ENCODE peak calls at places on chromosomes 11 and 22, in ten cellular contexts. B is iPS DF 6.9, N is NB4, H is right lobe of liver, K is astrocyte of the cerebellum, S is stomach, Z is skeletal muscle cell, I is PC-3, P is dorsolateral prefrontal cortex, U is colonic mucosa. O is an unnamed sample.
A peak's percentile ranks its signal among the peaks of the same experiment; 100 is the strongest.

GRCh38 chr11:2365571-2366210 is 11.4 kb upstream of the CD81 start:
- DNase-seq in B (no peak), N (no peak), H (no peak), K (no peak), S (no peak), Z (no peak), I (no peak), P (no peak), U (no peak), O (no peak)

GRCh38 chr22:37566329-37566837 is 6.1 kb downstream of the CDC42EP1 start:
- DNase-seq in B (no peak), N (no peak), H (no peak), K (no peak), S (no peak), Z (no peak), I (no peak), P (no peak), U (no peak), O (no peak)

GRCh38 chr11:43399983-43400630 is 41.4 kb downstream of the TTC17 start:
- DNase-seq in B (no peak), N (no peak), H (no peak), K (no peak), S (no peak), Z (no peak), I (no peak), P (no peak), U (no peak), O (no peak)

GRCh38 chr11:19419813-19420212 is 179.1 kb upstream of the E2F8 start:
- DNase-seq in B (no peak), N (no peak), H (no peak), K (no peak), S (no peak), Z (peak; percentile 82), I (peak; percentile 51), P (no peak), U (no peak), O (no peak)

GRCh38 chr11:84390441-84391078 is 1104.4 kb upstream of the CCDC90B start:
- DNase-seq in B (peak; percentile 35), N (no peak), H (no peak), K (no peak), S (no peak), Z (no peak), I (peak; percentile 70), P (no peak), U (no peak), O (peak; percentile 12)

GRCh38 chr22:27347951-27348350 is 453.6 kb downstream of the MN1 start:
- DNase-seq in B (no peak), N (no peak), H (no peak), K (peak; percentile 22), S (no peak), Z (no peak), I (no peak), P (no peak), U (no peak), O (no peak)

GRCh38 chr11:114317738-114318137 is 21.5 kb downstream of the NNMT start:
- DNase-seq in B (peak; percentile 61), N (peak; percentile 45), H (no peak), K (no peak), S (no peak), Z (no peak), I (peak; percentile 70), P (peak; percentile 16), U (peak; percentile 40), O (peak; percentile 18)

GRCh38 chr22:24953294-24954113 is 988 bp downstream of the KIAA1671 start:
- DNase-seq in B (no peak), N (no peak), H (peak; percentile 51), K (no peak), S (peak; percentile 64), Z (no peak), I (no peak), P (peak; percentile 27), U (peak; percentile 69), O (peak; percentile 31)

GRCh38 chr11:17300372-17300771 is 23.8 kb downstream of the NUCB2 start:
- DNase-seq in B (no peak), N (no peak), H (no peak), K (no peak), S (no peak), Z (no peak), I (no peak), P (no peak), U (no peak), O (no peak)

GRCh38 chr11:17294033-17294432 is 17.5 kb downstream of the NUCB2 start:
- DNase-seq in B (no peak), N (no peak), H (no peak), K (no peak), S (no peak), Z (no peak), I (no peak), P (no peak), U (no peak), O (no peak)

GRCh38 chr11:17293308-17293707 is 16.8 kb downstream of the NUCB2 start:
- DNase-seq in B (no peak), N (peak; percentile 33), H (no peak), K (no peak), S (no peak), Z (no peak), I (no peak), P (no peak), U (no peak), O (no peak)

GRCh38 chr11:17298302-17298701 is 21.8 kb downstream of the NUCB2 start:
- DNase-seq in B (no peak), N (no peak), H (no peak), K (no peak), S (no peak), Z (no peak), I (no peak), P (no peak), U (no peak), O (no peak)

GRCh38 chr11:17296852-17297559 is 20.5 kb downstream of the NUCB2 start:
- DNase-seq in B (no peak), N (no peak), H (no peak), K (no peak), S (no peak), Z (no peak), I (no peak), P (no peak), U (no peak), O (no peak)
- H3K4me3 ChIP-seq in B (no peak overlapping the region), N (no peak overlapping the region), H (no peak overlapping the region), K (no peak overlapping the region), S (no peak overlapping the region), Z (no peak overlapping the region), I (no peak overlapping the region), P (no peak overlapping the region), U (no peak overlapping the region), O (no peak overlapping the region)

GRCh38 chr11:67429722-67430121 is 1.4 kb downstream of the RPS6KB2 start:
- DNase-seq in B (no peak), N (no peak), H (no peak), K (no peak), S (no peak), Z (no peak), I (no peak), P (no peak), U (no peak), O (no peak)
- H3K4me3 ChIP-seq in B (no peak overlapping the region), N (peak overlapping the region; percentile 81), H (no peak overlapping the region), K (no peak overlapping the region), S (peak overlapping the region; percentile 86), Z (no peak overlapping the region), I (peak overlapping the region; percentile 96), P (peak overlapping the region; percentile 96), U (peak overlapping the region; percentile 89), O (no peak overlapping the region)

GRCh38 chr11:3782963-3783362 is 14.4 kb downstream of the NUP98 start:
- DNase-seq in B (no peak), N (no peak), H (no peak), K (no peak), S (no peak), Z (no peak), I (no peak), P (no peak), U (no peak), O (no peak)

GRCh38 chr11:3781423-3781822 is 15.9 kb downstream of the NUP98 start:
- DNase-seq in B (no peak), N (peak; percentile 65), H (no peak), K (no peak), S (no peak), Z (no peak), I (peak; percentile 50), P (no peak), U (no peak), O (no peak)

DNA sequence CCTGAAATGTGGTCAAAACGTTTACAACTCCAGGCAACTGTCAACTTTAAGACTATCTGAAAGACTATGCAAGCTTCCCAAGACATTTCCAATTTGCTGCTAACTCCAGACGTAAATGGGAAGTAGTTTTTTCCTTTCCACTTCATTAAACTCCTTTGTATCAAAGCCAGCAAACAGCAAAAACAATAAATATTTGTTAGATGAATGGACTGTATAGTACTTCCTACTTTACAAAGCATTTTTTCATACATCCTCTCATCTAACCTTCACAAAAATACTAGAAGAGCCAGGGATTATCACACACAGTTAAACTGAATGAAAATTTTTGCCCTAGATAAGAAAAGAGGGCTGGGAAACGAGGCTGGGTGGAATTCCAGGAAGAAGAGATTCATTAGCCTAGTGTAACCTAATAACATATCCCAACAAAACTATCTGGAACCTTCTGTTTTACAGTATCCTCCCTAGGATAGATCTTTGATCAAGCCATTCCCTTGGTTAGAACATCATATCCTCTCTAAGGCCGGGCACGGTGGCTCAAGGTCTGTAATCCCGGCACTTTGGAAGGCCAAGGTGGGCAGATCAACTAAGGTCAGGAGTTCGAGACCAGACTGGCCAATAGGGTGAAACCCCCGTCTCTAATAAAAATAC is 10.4 kb downstream of the NUP98 start:
- DNase-seq in B (no peak), N (no peak), H (no peak), K (peak; percentile 26), S (no peak), Z (no peak), I (peak; percentile 26), P (no peak), U (no peak), O (no peak)
- H3K4me3 ChIP-seq in B (no peak overlapping the region), N (no peak overlapping the region), H (no peak overlapping the region), K (no peak overlapping the region), S (no peak overlapping the region), Z (no peak overlapping the region), I (no peak overlapping the region), P (no peak overlapping the region), U (no peak overlapping the region), O (no peak overlapping the region)

GRCh38 chr11:14974723-14975587 is 2.8 kb upstream of the CALCA start:
- DNase-seq in B (no peak), N (peak; percentile 62), H (peak; percentile 54), K (no peak), S (peak; percentile 49), Z (no peak), I (peak; percentile 47), P (no peak), U (peak; percentile 55), O (peak; percentile 39)

GRCh38 chr11:14971865-14972580 is at the start of gene CALCA:
- DNase-seq in B (no peak), N (no peak), H (peak; percentile 34), K (no peak), S (no peak), Z (no peak), I (no peak), P (peak; percentile 5), U (no peak), O (peak; percentile 58)

GRCh38 chr11:14972581-14973490 is 685 bp upstream of the CALCA start:
- DNase-seq in B (no peak), N (no peak), H (no peak), K (no peak), S (no peak), Z (no peak), I (no peak), P (no peak), U (no peak), O (no peak)

GRCh38 chr11:14974021-14974698 is 2.0 kb upstream of the CALCA start:
- DNase-seq in B (no peak), N (no peak), H (no peak), K (no peak), S (no peak), Z (no peak), I (no peak), P (no peak), U (no peak), O (no peak)

DNA sequence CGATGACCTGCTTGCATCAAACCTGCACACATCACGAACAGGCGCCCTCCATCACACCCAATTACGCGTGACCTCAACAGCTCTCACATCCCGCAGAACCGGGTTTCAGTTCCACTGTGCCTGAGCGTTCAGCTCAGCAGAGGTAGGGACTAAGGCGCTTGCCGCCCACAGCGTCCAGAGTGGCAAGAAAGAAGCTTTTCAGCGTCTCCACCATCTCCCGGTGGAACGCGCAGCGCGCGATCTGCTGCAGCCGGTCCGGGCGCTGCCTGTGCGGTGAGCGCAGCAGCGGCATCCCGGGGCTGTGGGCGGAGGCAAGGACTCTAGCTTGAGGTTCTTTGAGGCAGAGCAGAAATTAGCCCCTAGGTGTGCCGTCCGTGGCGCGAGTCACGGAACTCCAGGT is 1.5 kb upstream of the CALCA start:
- DNase-seq in B (no peak), N (no peak), H (peak; percentile 35), K (no peak), S (no peak), Z (no peak), I (no peak), P (no peak), U (no peak), O (peak; percentile 18)
- H3K4me3 ChIP-seq in B (no peak overlapping the region), N (no peak overlapping the region), H (peak overlapping the region; percentile 9), K (peak overlapping the region; percentile 23), S (peak overlapping the region; percentile 36), Z (peak overlapping the region; percentile 23), I (no peak overlapping the region), P (peak overlapping the region; percentile 61), U (peak overlapping the region; percentile 25), O (peak overlapping the region; percentile 29)

O was measured in BE2C.